ENCODE peak calls at places on chromosomes 13 and 19, in five cellular contexts. H is cardiac muscle cell, V is GM23338, C is IMR-90, W is uterus. Z is an unnamed sample. For H3K4me1 and H3K36me3, the result is how much of the 10 kb centered on the place peaks cover.

GRCh38 chr19:29417048-29417447 is 108.7 kb upstream of the VSTM2B start:
- DNase-seq in W (no peak), C (no peak), H (no peak), V (no peak), Z (no peak)

GRCh38 chr19:35409191-35409590 is 38.3 kb downstream of the GPR42 start:
- DNase-seq in C (no peak), W (no peak), H (no peak), V (no peak), Z (no peak)

GRCh38 chr13:75550159-75550567 is 572 bp downstream of the UCHL3 start:
- DNase-seq in H (peak), W (peak), V (peak), C (peak), Z (no peak)

GRCh38 chr19:9854282-9854846 is 19.2 kb downstream of the PIN1 start:
- DNase-seq in W (no peak), V (no peak), C (no peak), H (no peak), Z (no peak)

GRCh38 chr19:30621326-30621920 is 249.2 kb downstream of the ZNF536 start:
- DNase-seq in V (no peak), H (no peak), W (no peak), C (no peak), Z (no peak)

GRCh38 chr19:53881482-53882390 is at the start of gene PRKCG:
- DNase-seq in V (peak), W (no peak), C (no peak), H (peak), Z (peak)

GRCh38 chr13:105442941-105443340 is 1092.5 kb downstream of the EFNB2 start:
- DNase-seq in W (no peak), V (no peak), H (no peak), C (peak), Z (peak)

GRCh38 chr13:37202264-37202663 is 96.8 kb upstream of the CSNK1A1L start:
- DNase-seq in V (no peak), W (no peak), C (peak), H (no peak), Z (no peak)

GRCh38 chr19:12162513-12162881 is 399 bp upstream of the ZNF136 start:
- DNase-seq in C (no peak), V (no peak), H (no peak), W (no peak), Z (no peak)

GRCh38 chr13:33450956-33451709 is 165.6 kb upstream of the STARD13 start:
- DNase-seq in C (no peak), V (no peak), H (no peak), W (no peak), Z (no peak)

GRCh38 chr19:10826846-10827245 is 9.2 kb downstream of the TMED1 start:
- DNase-seq in V (no peak), C (no peak), H (no peak), W (no peak), Z (no peak)

GRCh38 chr13:32837307-32837972 is 178.8 kb upstream of the KL start:
- DNase-seq in W (no peak), C (no peak), V (no peak), H (no peak), Z (no peak)

GRCh38 chr13:91200486-91200885 is 147.0 kb upstream of the MIR17HG start:
- DNase-seq in H (no peak), W (no peak), C (no peak), V (no peak), Z (no peak)

GRCh38 chr13:44155422-44156293 is 218.0 kb upstream of the SERP2 start:
- DNase-seq in W (peak), V (peak), C (peak), H (peak), Z (peak)

GRCh38 chr13:38863536-38863935 is 127.1 kb downstream of the STOML3 start:
- DNase-seq in H (no peak), V (no peak), W (no peak), C (no peak), Z (no peak)
- TF ChIP-seq CTCF in H (no peak), V (no peak), W (no peak), C (no peak), Z (no peak)

GRCh38 chr13:27643334-27644158 is 21.9 kb downstream of the POLR1D start:
- DNase-seq in C (no peak), W (no peak), V (no peak), H (no peak), Z (no peak)

GRCh38 chr13:27638521-27638920 is 16.8 kb downstream of the POLR1D start:
- DNase-seq in W (peak), C (peak), V (no peak), H (no peak), Z (no peak)

GRCh38 chr13:27639186-27639585 is 17.5 kb downstream of the POLR1D start:
- DNase-seq in C (no peak), W (no peak), V (no peak), H (no peak), Z (no peak)

GRCh38 chr13:27644302-27644701 is 22.6 kb downstream of the POLR1D start:
- DNase-seq in H (no peak), W (no peak), V (no peak), C (peak), Z (no peak)

GRCh38 chr13:27641711-27642502 is 20.2 kb downstream of the POLR1D start:
- DNase-seq in V (no peak), W (no peak), H (no peak), C (no peak), Z (no peak)
- H3K4me1 ChIP-seq in V (under half), W (under half), H (under half), C (under half), Z (under half)

GRCh38 chr13:30654430-30654829 is 36.7 kb downstream of the USPL1 start:
- DNase-seq in V (no peak), W (no peak), C (no peak), H (no peak), Z (no peak)
- H3K36me3 ChIP-seq in V (under half), W (under half), C (under half), H (under half), Z (half or more)

GRCh38 chr13:24680258-24680920 is at the start of gene ATP12A:
- DNase-seq in V (peak), H (peak), C (no peak), W (no peak), Z (no peak)
- TF ChIP-seq CTCF in V (no peak), H (no peak), C (no peak), W (no peak), Z (no peak)

DNA sequence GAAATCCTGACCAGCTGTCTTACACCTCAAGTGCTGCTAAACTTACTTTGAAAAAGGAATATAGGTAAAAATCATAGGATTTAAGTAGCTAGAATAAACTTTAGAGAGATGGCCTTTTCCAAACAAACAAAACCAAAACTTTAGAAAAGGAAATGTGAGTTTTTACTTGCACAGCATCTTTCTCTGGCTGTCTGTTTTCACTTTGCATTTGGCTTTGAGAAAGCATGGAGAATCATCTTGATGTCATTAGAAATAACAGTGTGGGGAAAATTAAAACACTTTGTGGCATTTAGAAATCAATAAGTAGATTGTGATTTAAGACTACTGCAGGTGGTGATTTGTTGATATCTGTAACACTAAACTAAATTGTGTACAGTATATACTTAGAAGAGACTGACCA is 6.0 kb downstream of the WDFY2 start:
- DNase-seq in V (no peak), C (no peak), W (no peak), H (no peak), Z (no peak)
- H3K4me1 ChIP-seq in V (half or more), C (under half), W (under half), H (half or more), Z (under half)

GRCh38 chr13:100403675-100404074 is 184.9 kb downstream of the GGACT start:
- DNase-seq in V (peak), H (no peak), C (no peak), W (no peak), Z (no peak)
- H3K36me3 ChIP-seq in V (under half), H (under half), C (under half), W (under half), Z (under half)

GRCh38 chr13:110352735-110353134 is 45.7 kb downstream of the COL4A2 start:
- DNase-seq in H (no peak), V (peak), W (no peak), C (no peak), Z (no peak)
- TF ChIP-seq CTCF in H (peak), V (peak), W (no peak), C (peak), Z (no peak)

Z was measured in heart left ventricle.